ENCODE peak calls at places on chromosomes 2 and 18, in four cellular contexts. One of them, this sample, is unnamed.

GRCh38 chr2:200929334-200930249 is 33.9 kb downstream of the ORC2 start:
- DNase-seq in K562: no peak
- DNase-seq in HepG2: peak; percentile 41
- DNase-seq in SK-N-SH: no peak
- DNase-seq in this sample: no peak

GRCh38 chr2:11305958-11306357 is 38.5 kb downstream of the ROCK2 start:
- DNase-seq in K562: no peak
- DNase-seq in HepG2: no peak
- DNase-seq in SK-N-SH: no peak
- DNase-seq in this sample: no peak

GRCh38 chr2:217943379-217944321 is 59.1 kb downstream of the TNS1 start:
- DNase-seq in K562: peak; percentile 74
- DNase-seq in HepG2: peak; percentile 71
- DNase-seq in SK-N-SH: peak; percentile 96
- DNase-seq in this sample: peak; percentile 81

GRCh38 chr2:74080346-74080745 is 67.4 kb downstream of the BOLA3 start:
- DNase-seq in K562: peak; percentile 32
- DNase-seq in HepG2: no peak
- DNase-seq in SK-N-SH: no peak
- DNase-seq in this sample: no peak

GRCh38 chr2:38387887-38388286 is 10.8 kb upstream of the ATL2 start:
- DNase-seq in K562: no peak
- DNase-seq in HepG2: no peak
- DNase-seq in SK-N-SH: no peak
- DNase-seq in this sample: no peak

GRCh38 chr2:40202798-40203400 is 249.0 kb downstream of the SLC8A1 start:
- DNase-seq in K562: no peak
- DNase-seq in HepG2: no peak
- DNase-seq in SK-N-SH: no peak
- DNase-seq in this sample: no peak

GRCh38 chr2:64402876-64403275 is 51.1 kb upstream of the LGALSL start:
- DNase-seq in K562: peak; percentile 22
- DNase-seq in HepG2: no peak
- DNase-seq in SK-N-SH: no peak
- DNase-seq in this sample: no peak

GRCh38 chr2:200188851-200189250 is 117.6 kb upstream of the SPATS2L start:
- DNase-seq in K562: no peak
- DNase-seq in HepG2: no peak
- DNase-seq in SK-N-SH: no peak
- DNase-seq in this sample: no peak

GRCh38 chr18:31042391-31043181 is at the start of gene DSC3:
- DNase-seq in K562: no peak
- DNase-seq in HepG2: no peak
- DNase-seq in SK-N-SH: peak; percentile 36
- DNase-seq in this sample: peak; percentile 71
- TF ChIP-seq FOXJ3 in K562: no peak
- TF ChIP-seq FOXJ3 in HepG2: no peak
- TF ChIP-seq FOXJ3 in SK-N-SH: no peak
- TF ChIP-seq FOXJ3 in this sample: no peak

GRCh38 chr2:173053043-173053699 is 22.5 kb upstream of the MAP3K20 start:
- DNase-seq in K562: no peak
- DNase-seq in HepG2: peak; percentile 70
- DNase-seq in SK-N-SH: no peak
- DNase-seq in this sample: no peak
- TF ChIP-seq FOXJ3 in K562: no peak
- TF ChIP-seq FOXJ3 in HepG2: no peak
- TF ChIP-seq FOXJ3 in SK-N-SH: no peak
- TF ChIP-seq FOXJ3 in this sample: no peak

GRCh38 chr2:187991389-187991788 is 300.3 kb upstream of the GULP1 start:
- DNase-seq in K562: no peak
- DNase-seq in HepG2: no peak
- DNase-seq in SK-N-SH: peak; percentile 14
- DNase-seq in this sample: no peak

GRCh38 chr2:187995556-187995955 is 296.1 kb upstream of the GULP1 start:
- DNase-seq in K562: no peak
- DNase-seq in HepG2: no peak
- DNase-seq in SK-N-SH: no peak
- DNase-seq in this sample: no peak

GRCh38 chr2:187994464-187995331 is 297.0 kb upstream of the GULP1 start:
- DNase-seq in K562: no peak
- DNase-seq in HepG2: no peak
- DNase-seq in SK-N-SH: peak; percentile 15
- DNase-seq in this sample: no peak

GRCh38 chr2:187996630-187997029 is 295.0 kb upstream of the GULP1 start:
- DNase-seq in K562: no peak
- DNase-seq in HepG2: no peak
- DNase-seq in SK-N-SH: no peak
- DNase-seq in this sample: no peak

GRCh38 chr2:187993516-187993915 is 298.2 kb upstream of the GULP1 start:
- DNase-seq in K562: no peak
- DNase-seq in HepG2: no peak
- DNase-seq in SK-N-SH: no peak
- DNase-seq in this sample: no peak
- TF ChIP-seq FOXJ3 in K562: no peak
- TF ChIP-seq FOXJ3 in HepG2: no peak
- TF ChIP-seq FOXJ3 in SK-N-SH: no peak
- TF ChIP-seq FOXJ3 in this sample: no peak

GRCh38 chr2:42238644-42239288 is 69.6 kb downstream of the EML4 start:
- DNase-seq in K562: no peak
- DNase-seq in HepG2: peak; percentile 53
- DNase-seq in SK-N-SH: no peak
- DNase-seq in this sample: peak; percentile 47
- TF ChIP-seq FOXJ3 in K562: no peak
- TF ChIP-seq FOXJ3 in HepG2: no peak
- TF ChIP-seq FOXJ3 in SK-N-SH: no peak
- TF ChIP-seq FOXJ3 in this sample: no peak

DNA sequence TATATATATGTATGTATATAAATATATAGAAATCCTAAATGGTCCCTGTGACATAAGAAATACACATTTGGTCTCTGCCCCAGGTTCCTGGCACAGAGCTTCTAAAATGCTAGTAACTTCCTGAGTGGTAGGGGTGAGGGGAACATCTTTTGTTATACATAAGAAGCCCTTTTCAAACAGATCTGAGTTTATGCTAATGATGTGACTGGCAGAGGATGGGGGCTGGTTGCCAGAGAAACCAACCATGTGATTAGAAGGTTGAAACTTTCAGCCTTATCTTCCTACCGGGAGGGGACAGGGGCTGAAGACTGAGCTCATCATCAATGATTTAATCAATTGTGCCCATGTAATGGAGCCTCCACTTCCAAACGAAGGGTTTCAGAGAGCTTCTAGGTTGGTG is 16.3 kb downstream of the MFSD2B start:
- DNase-seq in K562: no peak
- DNase-seq in HepG2: no peak
- DNase-seq in SK-N-SH: no peak
- DNase-seq in this sample: no peak
- TF ChIP-seq FOXJ3 in K562: no peak
- TF ChIP-seq FOXJ3 in HepG2: no peak
- TF ChIP-seq FOXJ3 in SK-N-SH: no peak
- TF ChIP-seq FOXJ3 in this sample: no peak

GRCh38 chr18:67508146-67508545 is 8.4 kb downstream of the DSEL start:
- DNase-seq in K562: no peak
- DNase-seq in HepG2: no peak
- DNase-seq in SK-N-SH: no peak
- DNase-seq in this sample: no peak
- TF ChIP-seq FOXJ3 in K562: no peak
- TF ChIP-seq FOXJ3 in HepG2: no peak
- TF ChIP-seq FOXJ3 in SK-N-SH: no peak
- TF ChIP-seq FOXJ3 in this sample: no peak

DNA sequence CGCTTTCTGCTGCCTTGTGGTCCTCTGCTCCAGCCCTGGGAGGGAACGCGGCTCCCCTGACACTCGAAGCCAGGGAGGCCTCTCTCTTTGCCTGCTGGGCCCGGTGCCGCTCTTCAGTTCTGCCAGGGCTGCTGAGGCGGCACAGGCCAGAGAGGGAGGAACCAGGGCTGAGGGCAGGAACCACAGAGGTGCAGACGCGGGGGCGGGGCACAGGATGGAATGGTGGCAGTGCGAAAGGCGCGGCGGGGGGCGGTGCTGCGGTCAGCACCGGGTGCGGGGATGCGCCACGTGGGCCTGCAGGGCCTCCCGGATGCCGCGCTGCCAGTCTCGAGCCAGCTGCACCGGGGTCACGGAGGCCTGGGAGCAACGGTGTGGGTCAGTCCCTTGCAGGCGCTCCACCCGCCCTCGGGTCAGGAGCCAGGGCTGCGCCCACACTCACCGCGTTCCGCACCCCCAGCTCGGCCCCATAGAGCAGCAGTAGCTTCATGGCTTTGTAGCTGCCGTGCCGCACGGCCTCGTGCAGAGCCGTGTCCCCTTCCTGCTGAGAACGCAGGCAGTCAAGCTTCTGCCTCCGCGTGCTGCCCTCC is 4.4 kb downstream of the ANKRD23 start:
- DNase-seq in K562: no peak
- DNase-seq in HepG2: no peak
- DNase-seq in SK-N-SH: no peak
- DNase-seq in this sample: no peak
- TF ChIP-seq FOXJ3 in K562: no peak
- TF ChIP-seq FOXJ3 in HepG2: no peak
- TF ChIP-seq FOXJ3 in SK-N-SH: no peak
- TF ChIP-seq FOXJ3 in this sample: no peak

DNA sequence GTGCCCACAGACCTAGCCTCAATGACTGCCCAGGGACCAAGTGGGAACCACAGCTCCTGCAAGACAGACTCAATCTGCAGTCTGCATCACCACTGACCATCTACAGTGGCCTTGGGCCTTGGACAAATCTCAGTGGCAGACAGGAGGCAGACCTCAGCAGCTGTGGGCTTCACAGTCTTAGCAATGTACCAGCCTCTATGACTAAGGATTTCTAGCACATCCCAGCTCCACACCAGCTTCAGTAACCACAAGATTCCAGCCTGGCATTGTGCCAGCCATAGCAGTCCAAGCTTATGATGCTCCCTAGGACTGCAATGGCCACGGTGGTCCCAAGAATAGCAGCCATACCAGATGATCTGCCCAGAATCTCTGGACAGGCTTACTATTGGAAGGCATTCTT is 19.6 kb upstream of the WDR75 start:
- DNase-seq in K562: no peak
- DNase-seq in HepG2: no peak
- DNase-seq in SK-N-SH: no peak
- DNase-seq in this sample: no peak
- TF ChIP-seq FOXJ3 in K562: no peak
- TF ChIP-seq FOXJ3 in HepG2: no peak
- TF ChIP-seq FOXJ3 in SK-N-SH: no peak
- TF ChIP-seq FOXJ3 in this sample: no peak

DNA sequence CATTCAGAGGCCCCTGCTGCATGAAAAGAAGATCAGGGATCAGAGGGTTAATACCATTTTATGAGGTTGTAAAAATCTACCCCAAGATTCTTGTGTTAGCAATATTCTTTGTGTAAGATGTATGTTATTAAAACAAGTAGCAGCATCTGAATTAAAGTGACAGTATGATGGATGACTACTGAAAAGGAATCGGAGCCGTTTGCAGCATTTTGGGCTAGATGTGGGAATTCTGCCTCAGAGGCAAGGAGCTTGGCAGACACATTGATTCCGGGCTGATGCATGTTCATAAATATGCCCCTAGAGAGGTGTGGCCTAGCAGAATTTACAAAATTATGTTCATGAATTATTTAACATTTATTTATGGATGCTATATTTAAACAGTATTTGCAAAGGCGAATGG is 389.0 kb upstream of the ETAA1 start:
- DNase-seq in K562: no peak
- DNase-seq in HepG2: no peak
- DNase-seq in SK-N-SH: no peak
- DNase-seq in this sample: no peak
- TF ChIP-seq FOXJ3 in K562: no peak
- TF ChIP-seq FOXJ3 in HepG2: no peak
- TF ChIP-seq FOXJ3 in SK-N-SH: no peak
- TF ChIP-seq FOXJ3 in this sample: no peak

GRCh38 chr18:29652797-29653196 is 1389.7 kb downstream of the DSC3 start:
- DNase-seq in K562: no peak
- DNase-seq in HepG2: no peak
- DNase-seq in SK-N-SH: no peak
- DNase-seq in this sample: no peak
- TF ChIP-seq FOXJ3 in K562: no peak
- TF ChIP-seq FOXJ3 in HepG2: no peak
- TF ChIP-seq FOXJ3 in SK-N-SH: no peak
- TF ChIP-seq FOXJ3 in this sample: no peak

This sample was measured in WTC11.